ENCODE peak calls at places on chromosomes 16 and 17, in six cellular contexts. S is naive thymus-derived CD4-positive, alpha-beta T cell; H is effector memory CD4-positive, alpha-beta T cell; U is CD4-positive, alpha-beta memory T cell; L is tibial nerve; Q is AG04450. D is an unnamed sample.

GRCh38 chr17:6713130-6713917 is at the start of gene SLC13A5:
- DNase-seq in L (no peak), U (no peak), Q (no peak), S (no peak), H (no peak), D (no peak)

GRCh38 chr17:79626156-79626890 is 15.5 kb upstream of the RBFOX3 start:
- DNase-seq in U (no peak), L (no peak), H (no peak), Q (no peak), S (peak; percentile 3), D (peak; percentile 41)

GRCh38 chr16:72372646-72373045 is 200.7 kb upstream of the PMFBP1 start:
- DNase-seq in H (no peak), L (no peak), S (no peak), Q (no peak), U (no peak), D (no peak)

GRCh38 chr17:81662002-81662401 is 4.4 kb downstream of the OXLD1 start:
- DNase-seq in L (no peak), S (no peak), H (no peak), U (no peak), Q (no peak), D (no peak)

GRCh38 chr17:51813166-51813783 is 345.2 kb downstream of the CA10 start:
- DNase-seq in Q (no peak), L (no peak), U (no peak), S (no peak), H (no peak), D (no peak)

GRCh38 chr17:82105882-82106696 is 8.1 kb upstream of the FASN start:
- DNase-seq in H (peak; percentile 48), Q (no peak), U (peak; percentile 54), L (no peak), S (peak; percentile 31), D (peak; percentile 45)

GRCh38 chr16:89615596-89616090 is 2.2 kb downstream of the DPEP1 start:
- DNase-seq in L (no peak), Q (no peak), U (no peak), H (no peak), S (no peak), D (no peak)

GRCh38 chr17:81404557-81405165 is 9.4 kb downstream of the BAHCC1 start:
- DNase-seq in H (no peak), L (no peak), S (no peak), U (no peak), Q (no peak), D (peak; percentile 57)

GRCh38 chr16:68335175-68335574 is 24.4 kb downstream of the PRMT7 start:
- DNase-seq in L (no peak), S (no peak), H (no peak), Q (no peak), U (no peak), D (no peak)

GRCh38 chr16:85948870-85949269 is 49.9 kb downstream of the IRF8 start:
- DNase-seq in Q (no peak), L (no peak), U (no peak), S (no peak), H (no peak), D (no peak)

GRCh38 chr16:83779881-83780280 is 27.9 kb upstream of the HSBP1 start:
- DNase-seq in U (no peak), L (no peak), H (no peak), Q (no peak), S (no peak), D (no peak)

GRCh38 chr16:26649646-26650045 is 417.1 kb upstream of the C16orf82 start:
- DNase-seq in L (no peak), S (no peak), U (no peak), Q (no peak), H (no peak), D (no peak)

GRCh38 chr17:82079001-82079677 is 13.5 kb upstream of the DUS1L start:
- DNase-seq in Q (no peak), S (no peak), H (no peak), U (no peak), L (no peak), D (no peak)

GRCh38 chr16:15507299-15507958 is 73.0 kb downstream of the BMERB1 start:
- DNase-seq in S (no peak), H (no peak), L (peak; percentile 51), Q (no peak), U (no peak), D (peak; percentile 60)

GRCh38 chr17:29608986-29609385 is 13.7 kb downstream of the CORO6 start:
- DNase-seq in S (no peak), H (no peak), L (no peak), Q (no peak), U (no peak), D (no peak)

GRCh38 chr17:28008526-28008925 is 34.0 kb upstream of the NLK start:
- DNase-seq in U (no peak), S (no peak), H (no peak), L (peak; percentile 5), Q (peak; percentile 24), D (peak; percentile 49)

GRCh38 chr16:47873434-47873833 is 282.4 kb downstream of the ABCC12 start:
- DNase-seq in U (no peak), Q (no peak), S (no peak), L (no peak), H (no peak), D (no peak)

GRCh38 chr17:34398990-34399389 is 36.0 kb upstream of the CCL1 start:
- DNase-seq in Q (no peak), S (no peak), L (no peak), H (no peak), U (no peak), D (no peak)

GRCh38 chr17:58324409-58325288 is 3.9 kb downstream of the TSPOAP1 start:
- DNase-seq in Q (no peak), L (no peak), S (no peak), U (no peak), H (no peak), D (no peak)

GRCh38 chr17:76709077-76709950 is 1.5 kb downstream of the MXRA7 start:
- DNase-seq in U (no peak), H (no peak), L (peak; percentile 89), S (no peak), Q (peak; percentile 95), D (peak; percentile 100)

GRCh38 chr16:28264656-28265055 is 27.7 kb upstream of the SBK1 start:
- DNase-seq in H (no peak), S (no peak), Q (no peak), L (no peak), U (no peak), D (no peak)

GRCh38 chr16:67170948-67171649 is 761 bp downstream of the NOL3 start:
- DNase-seq in L (peak; percentile 32), Q (no peak), H (no peak), U (no peak), S (no peak), D (no peak)

GRCh38 chr16:52069866-52070265 is 477.1 kb downstream of the TOX3 start:
- DNase-seq in H (no peak), L (no peak), S (no peak), U (no peak), Q (no peak), D (no peak)

GRCh38 chr16:79714440-79714839 is 113.9 kb upstream of the MAF start:
- DNase-seq in S (no peak), L (no peak), U (no peak), Q (no peak), H (no peak), D (no peak)

DNA sequence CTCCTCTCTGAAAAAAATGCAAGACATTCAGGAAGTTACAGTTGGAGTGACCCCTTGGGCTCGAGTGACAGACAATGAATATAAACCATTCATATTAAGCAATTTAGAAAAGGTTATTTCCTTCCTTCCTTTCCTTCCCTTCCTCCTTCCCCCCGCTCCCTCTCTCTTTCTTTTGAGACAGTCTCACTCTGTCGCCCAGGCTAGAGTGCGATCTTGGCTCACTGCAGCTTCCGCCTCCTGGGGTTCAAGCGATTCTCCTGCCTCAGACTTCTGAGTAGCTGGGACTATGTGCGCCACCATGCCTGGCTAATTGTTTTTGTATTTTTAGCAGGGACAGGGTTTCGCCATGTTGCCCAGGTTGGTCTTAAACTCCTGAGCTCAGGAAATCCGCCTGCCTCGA is 13.2 kb downstream of the PSMD12 start:
- DNase-seq in U (no peak), H (no peak), S (no peak), L (no peak), Q (no peak), D (no peak)
- H3K4me3 ChIP-seq in U (no peak overlapping the region), H (no peak overlapping the region), S (no peak overlapping the region), L (no peak overlapping the region), Q (no peak overlapping the region), D (no peak overlapping the region)

GRCh38 chr17:44362964-44363612 is 565 bp downstream of the FAM171A2 start:
- DNase-seq in S (no peak), U (no peak), H (no peak), Q (no peak), L (no peak), D (peak; percentile 51)
- H3K27ac ChIP-seq in S (no peak overlapping the region), U (no peak overlapping the region), H (no peak overlapping the region), Q (no peak overlapping the region), L (peak overlapping the region; percentile 37), D (no peak overlapping the region)

DNA sequence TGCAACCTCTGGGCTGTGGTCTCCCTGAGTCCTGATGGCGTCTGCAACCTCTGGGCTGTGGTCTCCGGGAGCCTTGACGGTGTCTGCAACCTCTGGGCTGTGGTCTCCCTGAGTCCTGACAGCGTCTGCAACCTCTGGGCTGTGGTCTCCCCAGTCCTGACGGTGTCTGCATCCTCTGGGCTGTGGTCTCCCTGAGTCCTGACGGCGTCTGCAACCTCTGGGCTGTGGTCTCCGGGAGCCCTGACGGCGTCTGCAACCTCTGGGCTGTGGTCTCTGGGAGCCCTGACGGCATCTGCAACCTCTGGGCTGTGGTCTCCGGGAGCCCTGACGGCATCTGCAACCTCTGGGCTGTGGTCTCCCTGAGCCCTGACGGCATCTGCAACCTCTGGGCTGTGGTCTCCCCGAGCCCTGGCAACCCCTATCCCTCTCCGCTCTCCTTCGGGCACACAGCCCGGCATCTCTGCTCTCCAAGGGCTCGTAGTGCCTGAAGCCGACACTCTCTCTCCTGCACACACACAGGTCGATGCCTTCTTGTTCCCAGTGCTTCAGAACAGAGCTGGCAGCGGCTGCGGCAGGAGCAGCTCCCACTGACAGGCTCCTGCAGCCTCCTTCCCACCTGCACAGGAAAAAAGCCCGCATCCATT is 45.6 kb downstream of the METRNL start:
- DNase-seq in Q (no peak), U (peak; percentile 57), H (no peak), S (no peak), L (no peak), D (no peak)
- H3K4me3 ChIP-seq in Q (no peak overlapping the region), U (no peak overlapping the region), H (no peak overlapping the region), S (peak overlapping the region; percentile 23), L (no peak overlapping the region), D (no peak overlapping the region)

DNA sequence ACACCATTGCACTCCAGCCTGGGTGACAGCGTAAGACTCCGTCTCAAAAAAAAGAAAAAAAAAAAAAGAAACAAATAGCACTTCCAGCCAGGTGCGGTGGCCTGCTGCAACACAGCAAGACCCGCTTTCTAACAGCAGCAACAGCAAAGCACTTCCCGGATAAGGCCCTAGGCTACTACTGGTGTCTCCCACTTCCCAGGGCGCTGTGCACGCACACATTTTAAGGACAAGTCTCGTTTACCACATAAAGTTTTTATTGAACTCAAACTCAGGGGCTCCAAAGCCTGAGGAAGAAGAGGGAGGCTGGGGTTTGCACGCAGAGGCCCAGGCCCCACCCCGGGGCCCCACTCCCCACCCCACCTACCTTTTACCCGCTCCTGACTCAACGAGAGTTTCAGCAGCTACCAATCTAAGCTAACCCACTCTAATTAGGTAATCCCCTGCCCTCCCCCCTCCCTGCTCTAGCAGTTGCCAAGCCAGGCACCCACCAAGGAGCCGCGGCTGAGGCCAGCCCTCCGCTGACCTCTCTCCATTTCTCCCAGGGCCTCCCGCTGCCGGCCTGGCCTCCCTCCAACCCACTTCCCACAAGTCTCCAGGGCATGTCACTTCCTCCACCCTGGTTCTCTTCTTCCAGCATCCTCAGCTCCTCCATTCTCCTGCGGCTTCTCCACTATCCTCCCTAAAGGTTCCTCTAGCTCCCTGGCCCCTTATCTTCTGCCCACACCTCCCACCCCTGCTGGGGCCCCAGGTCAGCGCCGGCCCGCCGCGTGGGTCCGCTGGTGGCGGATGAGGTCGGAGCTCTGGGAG is 2.4 kb downstream of the ZNF768 start:
- DNase-seq in U (no peak), H (no peak), Q (no peak), L (no peak), S (no peak), D (no peak)
- H3K27ac ChIP-seq in U (no peak overlapping the region), H (no peak overlapping the region), Q (no peak overlapping the region), L (no peak overlapping the region), S (no peak overlapping the region), D (no peak overlapping the region)